ENCODE peak calls at places on chromosomes 3 and 15, in seven cellular contexts. I, F, Y, Z, X, T and S are unnamed samples.

GRCh38 chr3:177810162-177810623 is 612.9 kb upstream of the TBL1XR1 start:
- DNase-seq in I (peak), F (peak), Y (no peak), Z (no peak), X (no peak), T (peak), S (no peak)

GRCh38 chr3:124034016-124034808 is 42.3 kb upstream of the ROPN1 start:
- DNase-seq in I (no peak), F (no peak), Y (no peak), Z (peak), X (peak), T (peak), S (no peak)

GRCh38 chr15:81071130-81071529 is 62.9 kb upstream of the CFAP161 start:
- DNase-seq in I (no peak), F (peak), Y (no peak), Z (peak), X (no peak), T (peak), S (no peak)

GRCh38 chr3:71294919-71295318 is 288.6 kb downstream of the FOXP1 start:
- DNase-seq in I (no peak), F (no peak), Y (no peak), Z (no peak), X (no peak), T (no peak), S (no peak)

GRCh38 chr3:150371741-150372254 is 36.3 kb upstream of the TSC22D2 start:
- DNase-seq in I (peak), F (peak), Y (no peak), Z (peak), X (no peak), T (peak), S (no peak)

GRCh38 chr15:78302579-78302978 is 3.2 kb upstream of the SKIC8 start:
- DNase-seq in I (no peak), F (peak), Y (peak), Z (no peak), X (no peak), T (no peak), S (no peak)

GRCh38 chr3:54891540-54891897 is 36.3 kb downstream of the LRTM1 start:
- DNase-seq in I (peak), F (peak), Y (peak), Z (peak), X (no peak), T (peak), S (no peak)

GRCh38 chr3:184336484-184337230 is 743 bp upstream of the FAM131A start:
- DNase-seq in I (peak), F (peak), Y (no peak), Z (no peak), X (no peak), T (peak), S (no peak)

GRCh38 chr15:22956257-22956979 is 23.8 kb downstream of the CYFIP1 start:
- DNase-seq in I (no peak), F (peak), Y (peak), Z (no peak), X (no peak), T (no peak), S (no peak)

GRCh38 chr3:116388867-116389385 is 56.4 kb downstream of the LSAMP start:
- DNase-seq in I (no peak), F (no peak), Y (no peak), Z (no peak), X (no peak), T (no peak), S (no peak)